ENCODE peak calls at places on chromosomes 6 and 20, in four cellular contexts. B is astrocyte of the cerebellum, I is AG09319, X is spleen. R is an unnamed sample.

GRCh38 chr20:58832442-58832841 is 18.3 kb downstream of the GNAS-AS1 start:
- DNase-seq in X (no peak), B (no peak), I (no peak), R (no peak)

GRCh38 chr6:77456531-77457248 is 6.6 kb downstream of the HTR1B start:
- DNase-seq in X (no peak), B (peak), I (peak), R (peak)

GRCh38 chr6:159919011-159919511 is 28.3 kb downstream of the MAS1 start:
- DNase-seq in I (no peak), X (no peak), B (no peak), R (no peak)

GRCh38 chr6:128600397-128600951 is 80.1 kb upstream of the PTPRK start:
- DNase-seq in B (peak), X (no peak), I (peak), R (peak)

GRCh38 chr6:35494161-35494563 is 2.7 kb downstream of the TEAD3 start:
- DNase-seq in B (no peak), X (no peak), I (no peak), R (no peak)

GRCh38 chr6:157823001-157823522 is at the start of gene SNX9:
- DNase-seq in X (peak), B (no peak), I (peak), R (peak)

GRCh38 chr20:32582659-32583580 is 2.2 kb downstream of the NOL4L start:
- DNase-seq in I (no peak), B (no peak), X (peak), R (no peak)

GRCh38 chr20:478010-478948 is 15.9 kb upstream of the TBC1D20 start:
- DNase-seq in I (peak), B (no peak), X (no peak), R (no peak)

GRCh38 chr6:121093928-121094327 is 240.4 kb downstream of the TBC1D32 start:
- DNase-seq in B (no peak), I (no peak), X (no peak), R (no peak)

GRCh38 chr6:113451030-113451429 is 406.1 kb upstream of the MARCKS start:
- DNase-seq in B (no peak), I (no peak), X (no peak), R (no peak)

GRCh38 chr6:36820700-36821580 is 18.3 kb downstream of the CPNE5 start:
- DNase-seq in X (no peak), I (no peak), B (no peak), R (no peak)

GRCh38 chr6:170108890-170109587 is 181.8 kb downstream of the DLL1 start:
- DNase-seq in B (no peak), I (no peak), X (peak), R (no peak)

GRCh38 chr6:15399651-15400470 is 154.0 kb downstream of the JARID2 start:
- DNase-seq in X (no peak), I (peak), B (peak), R (no peak)

GRCh38 chr6:26017567-26017966 is 55.0 kb downstream of the TRIM38 start:
- DNase-seq in I (no peak), B (no peak), X (peak), R (peak)

GRCh38 chr20:37498066-37498702 is 22.9 kb upstream of the NNAT start:
- DNase-seq in X (no peak), B (no peak), I (no peak), R (no peak)

DNA sequence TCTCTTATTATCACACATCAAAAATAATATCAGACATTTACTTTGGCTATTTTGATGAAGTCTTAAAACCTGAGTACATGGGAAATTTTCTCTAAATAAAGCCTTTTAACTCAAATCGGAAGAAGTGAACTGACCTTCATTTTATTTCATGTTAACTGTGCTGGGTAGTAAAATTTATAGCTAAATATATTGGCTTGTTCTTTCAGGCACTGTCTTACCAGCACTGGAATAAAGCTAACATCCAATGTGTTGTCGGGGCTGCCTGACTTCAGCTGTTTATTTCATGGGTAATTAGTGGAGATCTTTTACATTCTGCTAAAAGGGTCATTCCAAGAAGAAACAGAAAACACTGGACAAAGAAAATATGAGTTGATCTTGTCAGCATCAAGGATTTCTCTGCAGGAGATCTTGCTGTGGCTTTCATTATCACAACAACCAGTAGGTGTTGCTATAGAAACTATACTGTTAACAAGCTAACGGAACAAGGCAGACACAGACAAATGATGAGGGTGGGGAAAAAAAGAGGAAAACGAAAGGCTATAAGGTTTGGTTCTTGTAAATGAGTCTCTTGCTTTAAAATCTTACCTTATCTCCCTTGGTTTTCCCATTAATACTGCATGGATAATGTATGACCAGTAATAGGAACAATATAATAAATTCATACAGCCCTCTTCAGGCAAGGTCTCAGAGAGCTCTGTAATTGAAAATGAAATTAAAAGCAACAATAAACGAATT is 206.9 kb downstream of the SIM1 start:
- DNase-seq in B (peak), I (no peak), X (no peak), R (no peak)
- TF ChIP-seq CTCF in B (no peak), I (peak), X (no peak), R (no peak)

GRCh38 chr6:84772428-84773132 is 8.2 kb upstream of the TBX18 start:
- DNase-seq in X (peak), I (no peak), B (no peak), R (no peak)

GRCh38 chr6:84776392-84776791 is 12.0 kb upstream of the TBX18 start:
- DNase-seq in I (no peak), B (no peak), X (no peak), R (no peak)

GRCh38 chr6:84773431-84774173 is 9.2 kb upstream of the TBX18 start:
- DNase-seq in B (no peak), I (no peak), X (peak), R (peak)

GRCh38 chr6:84773133-84773430 is 8.7 kb upstream of the TBX18 start:
- DNase-seq in X (no peak), B (no peak), I (no peak), R (no peak)

GRCh38 chr6:84774174-84775158 is 10.1 kb upstream of the TBX18 start:
- DNase-seq in I (no peak), B (no peak), X (peak), R (peak)
- TF ChIP-seq CTCF in I (peak), B (peak), X (peak), R (peak)

GRCh38 chr20:34311118-34312023 is 8.2 kb upstream of the AHCY start:
- DNase-seq in X (no peak), I (no peak), B (no peak), R (peak)
- TF ChIP-seq CTCF in X (no peak), I (peak), B (peak), R (peak)

DNA sequence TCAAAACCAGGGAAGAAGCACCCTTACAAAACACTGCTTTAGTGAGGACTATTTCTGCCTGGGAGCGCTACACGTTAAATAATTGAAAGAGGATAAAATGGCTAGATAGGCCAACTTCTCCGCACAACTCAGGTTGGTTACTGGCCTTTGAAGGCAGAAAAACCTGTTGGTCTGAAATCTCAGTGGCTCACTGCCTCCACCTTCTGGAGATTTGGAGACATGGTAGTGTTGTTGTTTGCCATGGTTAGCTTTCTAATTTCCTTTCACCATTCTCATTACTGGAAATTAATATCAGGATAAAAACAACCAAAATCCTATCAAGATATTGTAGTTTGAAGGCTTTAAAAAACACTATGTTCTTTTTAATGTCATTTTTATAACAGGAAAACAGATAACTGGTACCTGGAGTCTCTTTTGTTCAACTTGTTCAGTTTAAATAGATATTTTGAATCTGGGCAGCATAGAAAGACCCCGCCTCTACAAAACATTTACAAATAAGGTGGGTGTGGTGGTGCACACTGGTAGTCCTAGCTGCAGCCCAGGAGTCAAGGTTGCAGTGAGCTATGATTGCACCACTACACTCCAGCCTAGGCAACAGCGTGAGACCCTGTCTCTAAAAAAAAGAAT is 27.5 kb upstream of the BCLAF1 start:
- DNase-seq in X (no peak), I (peak), B (peak), R (peak)
- TF ChIP-seq CTCF in X (peak), I (peak), B (peak), R (peak)